ENCODE peak calls at places on chromosomes 2 and 18, in four cellular contexts. Q is K562, L is IMR-90, O is HepG2. P is an unnamed sample.

GRCh38 chr2:52918551-52918950 is 849.1 kb upstream of the CHAC2 start:
- DNase-seq in Q (no peak), L (peak), O (no peak), P (no peak)

GRCh38 chr2:105470979-105471378 is 72.1 kb upstream of the FHL2 start:
- DNase-seq in Q (no peak), L (no peak), O (no peak), P (no peak)

GRCh38 chr2:185466915-185467314 is 271.7 kb upstream of the FSIP2 start:
- DNase-seq in Q (no peak), L (no peak), O (no peak), P (no peak)

GRCh38 chr2:129877795-129878775 is 101.4 kb upstream of the RAB6C start:
- DNase-seq in Q (no peak), L (peak), O (no peak), P (peak)

GRCh38 chr2:30217644-30218361 is 13.5 kb upstream of the LBH start:
- DNase-seq in Q (no peak), L (no peak), O (no peak), P (no peak)

GRCh38 chr2:85961053-85961452 is 72.3 kb upstream of the ST3GAL5 start:
- DNase-seq in Q (no peak), L (no peak), O (no peak), P (no peak)

GRCh38 chr2:140786585-140786984 is 1344.2 kb downstream of the LRP1B start:
- DNase-seq in Q (no peak), L (no peak), O (no peak), P (no peak)

GRCh38 chr2:120489023-120489422 is 143.1 kb downstream of the INHBB start:
- DNase-seq in Q (no peak), L (no peak), O (no peak), P (no peak)

GRCh38 chr2:9423922-9424272 is 443 bp downstream of the CPSF3 start:
- DNase-seq in Q (no peak), L (peak), O (peak), P (peak)

GRCh38 chr2:160516547-160517365 is 23.1 kb upstream of the RBMS1 start:
- DNase-seq in Q (no peak), L (peak), O (no peak), P (no peak)

GRCh38 chr18:72104851-72105250 is 439.3 kb downstream of the CBLN2 start:
- DNase-seq in Q (no peak), L (no peak), O (no peak), P (no peak)

GRCh38 chr2:10738192-10738591 is 16.8 kb downstream of the ATP6V1C2 start:
- DNase-seq in Q (no peak), L (no peak), O (no peak), P (no peak)

GRCh38 chr18:24992491-24992890 is 359.5 kb downstream of the ZNF521 start:
- DNase-seq in Q (no peak), L (peak), O (no peak), P (no peak)

GRCh38 chr2:99481941-99482340 is 7.9 kb downstream of the REV1 start:
- DNase-seq in Q (no peak), L (no peak), O (peak), P (peak)

GRCh38 chr2:219406861-219407230 is 11.3 kb upstream of the DES start:
- DNase-seq in Q (no peak), L (peak), O (no peak), P (no peak)

DNA sequence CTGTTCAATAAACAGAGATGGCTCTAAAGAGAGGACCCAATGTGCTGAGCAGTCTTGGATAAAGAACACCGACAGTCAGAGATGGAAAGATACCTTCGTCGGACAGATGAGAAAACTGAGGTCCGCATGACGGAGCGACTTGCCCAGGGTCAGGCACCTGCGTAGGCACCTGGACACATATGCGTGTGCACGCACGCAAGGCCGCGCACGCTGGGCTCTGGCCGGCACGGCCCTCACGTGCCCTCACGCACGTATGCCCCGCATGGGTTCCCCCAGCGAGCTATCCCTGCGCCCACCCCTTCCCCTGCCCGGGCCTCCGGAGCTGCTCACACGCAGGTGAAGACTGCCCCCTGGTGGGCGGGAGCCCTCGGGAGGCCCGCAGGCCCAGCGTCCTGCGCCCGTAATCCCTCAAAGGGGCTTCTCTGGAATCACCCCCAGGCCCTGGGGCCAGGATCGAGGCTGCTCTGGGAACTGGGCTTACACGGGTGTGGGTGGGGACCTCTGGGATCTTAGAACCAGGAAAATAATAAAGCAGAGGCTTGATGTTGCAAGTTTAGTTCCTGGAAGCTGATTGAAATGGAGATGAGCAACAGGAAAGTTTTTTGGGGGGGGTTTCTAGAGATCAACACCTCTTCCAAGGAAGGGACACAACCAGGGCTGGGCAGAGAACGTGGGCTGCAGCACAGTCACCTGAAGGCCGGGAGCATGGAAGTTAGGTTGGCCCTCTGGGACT is 246.3 kb downstream of the TNS1 start:
- DNase-seq in Q (peak), L (peak), O (peak), P (peak)
- TF ChIP-seq BHLHE40 in Q (no peak), L (peak), O (no peak), P (no peak)

DNA sequence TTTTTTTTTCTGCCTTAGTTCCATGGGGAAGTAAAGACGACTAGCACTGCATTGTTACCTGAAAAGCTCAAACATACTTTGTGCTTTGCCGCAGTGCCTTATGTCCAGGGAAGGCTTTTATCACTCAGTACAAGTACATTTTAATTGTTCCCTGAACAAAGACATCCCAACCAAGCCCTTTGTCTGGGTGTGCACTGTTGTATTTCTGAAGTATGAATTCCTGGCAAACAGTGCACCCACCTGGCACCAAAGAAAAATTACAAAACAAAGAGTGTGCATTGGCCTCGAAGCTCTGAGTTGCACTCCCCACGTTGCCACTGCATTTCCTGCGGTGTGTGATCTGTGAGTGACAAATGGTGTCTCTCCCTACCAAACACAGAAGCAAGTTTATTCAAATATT is 858.5 kb upstream of the PIK3C3 start:
- DNase-seq in Q (no peak), L (peak), O (no peak), P (no peak)
- TF ChIP-seq MAFK in Q (no peak), L (no peak), O (no peak), P (no peak)

DNA sequence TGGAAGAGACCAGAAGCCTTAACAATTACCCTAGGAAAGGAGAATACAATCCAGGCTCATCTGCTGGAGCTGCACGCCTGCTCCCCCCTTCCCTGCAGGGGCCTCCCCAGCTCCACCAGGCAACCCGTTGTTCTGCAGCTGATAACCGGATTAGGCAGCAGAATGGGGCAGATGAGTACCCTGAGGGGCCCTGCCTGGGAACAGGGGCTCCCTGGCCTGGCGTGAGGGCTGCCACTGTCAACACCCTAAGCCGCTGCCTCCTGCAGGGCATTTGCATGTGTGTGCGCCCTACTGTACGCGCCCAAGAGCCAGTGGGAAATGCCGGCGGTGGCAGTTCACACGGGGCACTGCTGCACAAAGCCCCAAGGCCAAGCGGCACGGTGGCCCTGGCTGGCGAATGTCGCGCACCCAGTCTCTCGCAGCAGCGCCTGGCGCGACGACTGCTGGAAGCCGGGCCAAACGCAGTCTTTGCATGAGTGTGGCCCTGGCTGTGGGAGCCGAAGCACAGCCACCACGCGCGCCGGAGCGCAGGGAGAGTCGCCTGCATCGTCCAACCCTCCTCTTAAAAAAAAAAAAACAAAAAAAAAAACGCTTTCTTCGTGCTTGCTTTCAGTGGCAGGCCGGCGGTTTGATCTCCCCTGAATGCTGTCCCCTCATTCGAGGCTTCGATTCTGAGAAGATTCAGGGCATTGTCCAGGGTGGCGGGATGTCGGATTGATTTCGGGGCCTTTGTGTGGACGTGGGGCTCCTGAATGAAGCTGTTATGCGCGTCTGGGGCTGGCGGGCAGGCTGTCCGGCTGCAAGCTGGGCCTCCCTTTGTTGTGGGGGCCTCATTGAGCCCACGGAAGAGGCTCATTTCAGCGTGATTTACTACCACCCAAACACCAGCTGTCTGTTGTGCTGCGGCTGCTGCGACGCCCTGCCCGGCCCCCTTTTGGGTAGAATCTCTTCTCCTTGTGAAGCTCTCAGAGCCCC is 63.8 kb downstream of the SETBP1 start:
- DNase-seq in Q (peak), L (no peak), O (no peak), P (no peak)
- TF ChIP-seq BHLHE40 in Q (no peak), L (no peak), O (no peak), P (no peak)

GRCh38 chr2:233470007-233470687 is 96.4 kb downstream of the USP40 start:
- DNase-seq in Q (peak), L (no peak), O (no peak), P (no peak)
- TF ChIP-seq MAFK in Q (no peak), L (no peak), O (no peak), P (no peak)

DNA sequence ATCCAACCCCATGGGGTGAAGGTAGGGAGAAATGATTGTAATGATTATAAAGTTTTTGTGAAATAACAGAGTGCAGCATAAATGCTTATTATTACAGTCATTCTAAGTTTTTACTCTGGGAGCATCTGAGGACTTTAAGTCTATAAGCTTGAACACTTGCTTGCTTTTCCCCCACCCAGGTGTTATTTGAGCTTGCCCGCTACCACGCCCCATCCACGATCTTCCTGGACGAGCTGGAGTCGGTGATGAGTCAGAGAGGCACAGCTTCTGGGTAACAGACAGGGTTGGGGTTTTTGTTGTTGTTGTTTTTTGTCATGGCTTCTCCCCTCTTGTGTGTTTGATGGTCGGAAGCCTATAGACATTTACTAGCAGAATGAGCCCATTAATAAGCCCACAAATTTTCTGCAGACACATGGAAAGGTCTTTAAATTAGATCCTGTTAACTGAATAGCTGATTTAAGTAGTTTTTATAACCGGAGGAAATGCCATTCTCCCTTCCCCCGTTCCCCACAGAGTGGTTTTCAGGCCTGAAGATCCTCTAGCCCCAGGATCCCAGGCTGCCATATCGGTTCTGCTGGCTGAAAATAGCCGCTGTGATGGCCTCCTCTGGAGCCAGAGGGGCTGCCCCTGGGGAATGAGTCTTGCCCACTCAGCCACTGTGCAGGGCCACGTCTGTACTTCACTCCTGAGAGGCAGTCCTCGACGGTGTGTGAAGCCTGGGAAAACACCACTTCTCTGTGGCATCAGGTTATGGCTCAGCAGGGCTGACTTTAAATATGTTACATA is 39.9 kb upstream of the ELOA2 start:
- DNase-seq in Q (no peak), L (no peak), O (no peak), P (peak)
- TF ChIP-seq BHLHE40 in Q (no peak), L (no peak), O (no peak), P (no peak)

P was measured in A549.